ENCODE peak calls at places on chromosome 16, in four cellular contexts. A is SK-N-SH, I is GM12878, H is K562. D is an unnamed sample.

GRCh38 chr16:70428178-70428998 is 10.5 kb downstream of the ST3GAL2 start:
- DNase-seq in A (peak; percentile 85), I (peak; percentile 79), H (peak; percentile 90), D (no peak)

GRCh38 chr16:86748643-86749042 is 170.3 kb downstream of the FOXL1 start:
- DNase-seq in A (no peak), I (no peak), H (no peak), D (no peak)

GRCh38 chr16:15440852-15441251 is 6.5 kb downstream of the BMERB1 start:
- DNase-seq in A (no peak), I (no peak), H (no peak), D (no peak)

GRCh38 chr16:15542261-15542660 is 100.7 kb downstream of the MARF1 start:
- DNase-seq in A (no peak), I (no peak), H (no peak), D (no peak)

GRCh38 chr16:48081656-48082055 is 74.1 kb downstream of the ABCC12 start:
- DNase-seq in A (no peak), I (no peak), H (no peak), D (no peak)

GRCh38 chr16:58339452-58339938 is 44.7 kb upstream of the PRSS54 start:
- DNase-seq in A (peak; percentile 47), I (no peak), H (no peak), D (no peak)

GRCh38 chr16:84294196-84295142 is at the start of gene WFDC1:
- DNase-seq in A (peak; percentile 68), I (no peak), H (no peak), D (no peak)

GRCh38 chr16:87034317-87034716 is 282.9 kb downstream of the C16orf95 start:
- DNase-seq in A (no peak), I (no peak), H (no peak), D (no peak)

GRCh38 chr16:68093816-68094613 is 8.8 kb downstream of the NFATC3 start:
- DNase-seq in A (no peak), I (no peak), H (peak; percentile 26), D (no peak)

GRCh38 chr16:67803894-67804293 is 2.5 kb downstream of the RANBP10 start:
- DNase-seq in A (no peak), I (no peak), H (no peak), D (no peak)

GRCh38 chr16:25051446-25052160 is 36.4 kb upstream of the ARHGAP17 start:
- DNase-seq in A (no peak), I (no peak), H (no peak), D (no peak)

GRCh38 chr16:9151597-9151996 is 60.2 kb downstream of the HAPSTR1 start:
- DNase-seq in A (no peak), I (no peak), H (no peak), D (no peak)

GRCh38 chr16:50644730-50645129 is 36.4 kb downstream of the SNX20 start:
- DNase-seq in A (peak; percentile 61), I (no peak), H (no peak), D (peak; percentile 31)

GRCh38 chr16:59859606-59860402 is 1125.7 kb upstream of the GOT2 start:
- DNase-seq in A (no peak), I (no peak), H (no peak), D (no peak)

GRCh38 chr16:51408357-51408756 is 257.3 kb upstream of the SALL1 start:
- DNase-seq in A (no peak), I (no peak), H (no peak), D (no peak)

GRCh38 chr16:49637933-49638695 is 217.8 kb downstream of the ZNF423 start:
- DNase-seq in A (no peak), I (no peak), H (no peak), D (no peak)

GRCh38 chr16:67723151-67723915 is 4.2 kb upstream of the GFOD2 start:
- DNase-seq in A (no peak), I (no peak), H (no peak), D (no peak)

GRCh38 chr16:50279142-50279865 is 13.0 kb downstream of the ADCY7 start:
- DNase-seq in A (no peak), I (no peak), H (peak; percentile 71), D (no peak)

GRCh38 chr16:5751216-5751615 is 653.6 kb upstream of the EEF2KMT start:
- DNase-seq in A (no peak), I (no peak), H (no peak), D (no peak)

GRCh38 chr16:58487566-58488351 is 12.2 kb upstream of the NDRG4 start:
- DNase-seq in A (peak; percentile 92), I (no peak), H (peak; percentile 84), D (peak; percentile 96)

GRCh38 chr16:85286066-85286712 is 173.9 kb upstream of the CIBAR2 start:
- DNase-seq in A (peak; percentile 69), I (no peak), H (no peak), D (no peak)

GRCh38 chr16:490768-491167 is 36.7 kb upstream of the CAPN15 start:
- DNase-seq in A (no peak), I (no peak), H (no peak), D (no peak)

GRCh38 chr16:72371307-72372081 is 199.5 kb upstream of the PMFBP1 start:
- DNase-seq in A (no peak), I (no peak), H (no peak), D (no peak)

GRCh38 chr16:8644151-8644512 is 22.6 kb downstream of the METTL22 start:
- DNase-seq in A (no peak), I (no peak), H (no peak), D (no peak)

GRCh38 chr16:76970087-76970744 is 220.8 kb upstream of the MON1B start:
- DNase-seq in A (no peak), I (no peak), H (no peak), D (no peak)

GRCh38 chr16:12704492-12705111 is 99.1 kb downstream of the CPPED1 start:
- DNase-seq in A (no peak), I (no peak), H (no peak), D (no peak)

GRCh38 chr16:30068750-30069574 is 3.4 kb downstream of the ALDOA start:
- DNase-seq in A (peak; percentile 52), I (no peak), H (no peak), D (no peak)

GRCh38 chr16:67668495-67669157 is 2.0 kb downstream of the C16orf86 start:
- DNase-seq in A (no peak), I (no peak), H (peak; percentile 68), D (no peak)

GRCh38 chr16:77591347-77591746 is 131.0 kb upstream of the NUDT7 start:
- DNase-seq in A (no peak), I (no peak), H (no peak), D (no peak)

GRCh38 chr16:73054732-73055481 is 7.0 kb upstream of the ZFHX3 start:
- DNase-seq in A (peak; percentile 45), I (no peak), H (no peak), D (no peak)

GRCh38 chr16:64964126-64964540 is 157.7 kb downstream of the CDH11 start:
- DNase-seq in A (no peak), I (no peak), H (no peak), D (no peak)
- TF ChIP-seq NRF1 in A (no peak), I (no peak), H (no peak), D (no peak)

GRCh38 chr16:11087691-11088431 is 143.5 kb downstream of the CLEC16A start:
- DNase-seq in A (no peak), I (no peak), H (no peak), D (no peak)
- TF ChIP-seq NRF1 in A (no peak), I (no peak), H (no peak), D (no peak)

GRCh38 chr16:75256871-75257343 is 5.5 kb upstream of the BCAR1 start:
- DNase-seq in A (peak; percentile 86), I (no peak), H (peak; percentile 63), D (no peak)
- TF ChIP-seq NRF1 in A (no peak), I (no peak), H (no peak), D (no peak)

GRCh38 chr16:46638947-46639925 is 18.1 kb upstream of the SHCBP1 start:
- DNase-seq in A (no peak), I (no peak), H (no peak), D (no peak)
- TF ChIP-seq NRF1 in A (no peak), I (no peak), H (no peak), D (no peak)

D was measured in H1.